ENCODE peak calls at places on chromosomes 12 and 14, in eight cellular contexts. Z is left ventricle myocardium inferior, I is thoracic aorta, C is testis, K is neural progenitor cell, J is stomach, L is Calu3, Q is HEK293T. D is an unnamed sample.

GRCh38 chr14:79376557-79376956 is 834.7 kb downstream of the DIO2 start:
- DNase-seq in C (no peak), Z (no peak), K (no peak), L (no peak), I (no peak), Q (no peak), J (no peak), D (no peak)

GRCh38 chr14:23066368-23066767 is 9.0 kb upstream of the CDH24 start:
- DNase-seq in L (no peak), I (no peak), J (no peak), Q (no peak), Z (no peak), K (no peak), C (no peak), D (no peak)

GRCh38 chr12:70724444-70724843 is 87.2 kb upstream of the PTPRB start:
- DNase-seq in Z (no peak), C (no peak), Q (no peak), I (no peak), J (no peak), L (no peak), K (peak; percentile 19), D (no peak)

GRCh38 chr12:121223283-121223946 is 13.5 kb downstream of the P2RX4 start:
- DNase-seq in L (peak; percentile 40), I (no peak), Z (no peak), K (no peak), Q (no peak), C (peak; percentile 48), J (peak; percentile 52), D (no peak)

GRCh38 chr12:124833693-124834122 is 30.0 kb downstream of the SCARB1 start:
- DNase-seq in K (peak; percentile 96), Z (peak; percentile 47), Q (no peak), J (no peak), C (peak; percentile 73), I (no peak), L (no peak), D (peak; percentile 55)

GRCh38 chr12:47903927-47904646 is 707 bp downstream of the VDR start:
- DNase-seq in J (peak; percentile 66), C (peak; percentile 26), K (no peak), L (peak; percentile 65), Z (peak; percentile 32), Q (no peak), I (peak; percentile 28), D (no peak)

GRCh38 chr12:120183211-120183631 is 11.3 kb downstream of the GCN1 start:
- DNase-seq in Z (no peak), C (peak; percentile 38), K (no peak), I (no peak), J (no peak), Q (no peak), L (no peak), D (no peak)

GRCh38 chr14:30874120-30874998 is at the start of gene COCH:
- DNase-seq in J (peak; percentile 50), I (no peak), L (peak; percentile 71), K (peak; percentile 86), C (no peak), Z (peak; percentile 31), Q (peak; percentile 60), D (no peak)

GRCh38 chr12:58608711-58609110 is 311.6 kb downstream of the LRIG3 start:
- DNase-seq in Z (no peak), I (no peak), K (no peak), J (no peak), Q (no peak), L (no peak), C (no peak), D (no peak)

GRCh38 chr14:66758031-66758613 is 250.2 kb downstream of the GPHN start:
- DNase-seq in J (no peak), Z (no peak), C (no peak), L (peak; percentile 29), Q (no peak), I (no peak), K (peak; percentile 31), D (no peak)

GRCh38 chr14:57578427-57579220 is 85.0 kb upstream of the CCDC198 start:
- DNase-seq in C (no peak), Q (no peak), Z (no peak), K (no peak), J (no peak), I (no peak), L (no peak), D (no peak)

GRCh38 chr12:108587826-108588225 is 10.1 kb downstream of the TMEM119 start:
- DNase-seq in L (no peak), Z (no peak), C (no peak), J (no peak), I (no peak), K (no peak), Q (no peak), D (peak; percentile 86)

GRCh38 chr14:39558525-39558924 is 126.3 kb upstream of the FBXO33 start:
- DNase-seq in C (no peak), K (no peak), Z (no peak), Q (no peak), J (no peak), L (no peak), I (no peak), D (no peak)

GRCh38 chr14:71478542-71478941 is 453.7 kb upstream of the RGS6 start:
- DNase-seq in Z (no peak), Q (no peak), K (no peak), C (no peak), I (no peak), J (no peak), L (no peak), D (peak; percentile 64)

GRCh38 chr14:29838752-29839151 is 88.9 kb downstream of the PRKD1 start:
- DNase-seq in L (no peak), J (no peak), K (no peak), Q (no peak), Z (no peak), I (no peak), C (no peak), D (no peak)

GRCh38 chr12:51437471-51437870 is 12.8 kb downstream of the SLC4A8 start:
- DNase-seq in I (no peak), L (no peak), C (no peak), K (no peak), Q (no peak), Z (no peak), J (no peak), D (no peak)

GRCh38 chr14:55581011-55581806 is 1.2 kb downstream of the KTN1 start:
- DNase-seq in J (peak; percentile 42), K (no peak), C (peak; percentile 74), L (peak; percentile 48), Z (peak; percentile 44), Q (peak; percentile 45), I (no peak), D (peak; percentile 43)

GRCh38 chr12:52414936-52415335 is 8.8 kb upstream of the KRT82 start:
- DNase-seq in J (no peak), Z (no peak), C (no peak), L (no peak), I (no peak), K (no peak), Q (no peak), D (no peak)

GRCh38 chr12:132804426-132804861 is 24.2 kb downstream of the GOLGA3 start:
- DNase-seq in Q (no peak), L (peak; percentile 29), J (peak; percentile 68), C (no peak), I (no peak), Z (no peak), K (no peak), D (no peak)

GRCh38 chr14:64296561-64296960 is 2.4 kb upstream of the ESR2 start:
- DNase-seq in K (no peak), C (no peak), Z (no peak), L (no peak), Q (no peak), I (no peak), J (no peak), D (peak; percentile 35)

GRCh38 chr14:44403194-44403593 is 103.9 kb downstream of the FSCB start:
- DNase-seq in J (no peak), Q (no peak), K (no peak), Z (no peak), I (no peak), C (no peak), L (no peak), D (no peak)

GRCh38 chr14:34003052-34003668 is 52.3 kb upstream of the EGLN3 start:
- DNase-seq in K (no peak), L (no peak), I (no peak), J (no peak), Q (no peak), C (no peak), Z (no peak), D (no peak)

GRCh38 chr12:124466200-124467128 is 100.9 kb downstream of the NCOR2 start:
- DNase-seq in I (no peak), C (no peak), Q (no peak), L (no peak), J (peak; percentile 57), Z (peak; percentile 71), K (no peak), D (no peak)

GRCh38 chr12:26276709-26277108 is 81.3 kb downstream of the SSPN start:
- DNase-seq in K (no peak), Z (no peak), L (no peak), J (no peak), Q (no peak), I (no peak), C (no peak), D (no peak)

GRCh38 chr12:79250955-79251354 is 386.4 kb downstream of the SYT1 start:
- DNase-seq in I (no peak), J (no peak), K (no peak), Z (no peak), Q (no peak), L (no peak), C (no peak), D (no peak)

GRCh38 chr12:122412851-122413433 is 9.5 kb downstream of the CLIP1 start:
- DNase-seq in Z (no peak), I (no peak), C (no peak), J (no peak), Q (no peak), K (no peak), L (no peak), D (no peak)

GRCh38 chr12:1350934-1351240 is 243.5 kb downstream of the FBXL14 start:
- DNase-seq in Q (no peak), C (no peak), I (no peak), L (no peak), J (no peak), Z (no peak), K (no peak), D (no peak)

GRCh38 chr12:105024926-105025325 is 38.8 kb downstream of the NOPCHAP1 start:
- DNase-seq in Z (no peak), Q (no peak), J (no peak), K (no peak), L (no peak), I (no peak), C (no peak), D (no peak)

GRCh38 chr14:63993992-63994391 is 141.2 kb downstream of the SYNE2 start:
- DNase-seq in K (no peak), Q (no peak), Z (no peak), I (no peak), L (no peak), J (no peak), C (no peak), D (no peak)